ENCODE peak calls at places on chromosomes 13 and 19, in ten cellular contexts. One of them, this sample, is unnamed.

GRCh38 chr19:48413879-48414623 is 20.6 kb downstream of the GRIN2D start:
- DNase-seq in astrocyte of the spinal cord: no peak
- DNase-seq in left lung: peak; percentile 71
- DNase-seq in astrocyte: no peak
- DNase-seq in GM06990: no peak
- DNase-seq in spleen: no peak
- DNase-seq in choroid plexus epithelial cell: no peak
- DNase-seq in right lobe of liver: no peak
- DNase-seq in tibial artery: no peak
- DNase-seq in A549: peak; percentile 76
- DNase-seq in this sample: no peak

GRCh38 chr19:4217429-4218264 is 11.7 kb upstream of the EBI3 start:
- DNase-seq in right lobe of liver: no peak
- DNase-seq in astrocyte of the spinal cord: no peak
- DNase-seq in tibial artery: no peak
- DNase-seq in GM06990: no peak
- DNase-seq in spleen: no peak
- DNase-seq in A549: no peak
- DNase-seq in choroid plexus epithelial cell: no peak
- DNase-seq in left lung: no peak
- DNase-seq in astrocyte: no peak
- DNase-seq in this sample: no peak

GRCh38 chr13:27821566-27821965 is 29.3 kb downstream of the GSX1 start:
- DNase-seq in left lung: no peak
- DNase-seq in choroid plexus epithelial cell: peak; percentile 6
- DNase-seq in spleen: no peak
- DNase-seq in tibial artery: no peak
- DNase-seq in right lobe of liver: no peak
- DNase-seq in astrocyte of the spinal cord: peak; percentile 9
- DNase-seq in astrocyte: no peak
- DNase-seq in GM06990: no peak
- DNase-seq in A549: no peak
- DNase-seq in this sample: no peak

GRCh38 chr19:10852098-10852800 is 4.0 kb downstream of the C19orf38 start:
- DNase-seq in left lung: no peak
- DNase-seq in GM06990: no peak
- DNase-seq in astrocyte: peak; percentile 47
- DNase-seq in astrocyte of the spinal cord: peak; percentile 48
- DNase-seq in spleen: no peak
- DNase-seq in choroid plexus epithelial cell: peak; percentile 70
- DNase-seq in tibial artery: no peak
- DNase-seq in right lobe of liver: no peak
- DNase-seq in A549: peak; percentile 79
- DNase-seq in this sample: no peak

GRCh38 chr13:98423417-98423816 is 153.5 kb downstream of the STK24 start:
- DNase-seq in tibial artery: no peak
- DNase-seq in right lobe of liver: no peak
- DNase-seq in astrocyte: no peak
- DNase-seq in A549: no peak
- DNase-seq in astrocyte of the spinal cord: no peak
- DNase-seq in spleen: no peak
- DNase-seq in GM06990: no peak
- DNase-seq in left lung: no peak
- DNase-seq in choroid plexus epithelial cell: no peak
- DNase-seq in this sample: no peak

GRCh38 chr13:114164027-114164426 is 15.0 kb upstream of the CFAP97D2 start:
- DNase-seq in right lobe of liver: no peak
- DNase-seq in left lung: no peak
- DNase-seq in tibial artery: no peak
- DNase-seq in choroid plexus epithelial cell: no peak
- DNase-seq in GM06990: no peak
- DNase-seq in astrocyte: no peak
- DNase-seq in spleen: no peak
- DNase-seq in astrocyte of the spinal cord: no peak
- DNase-seq in A549: no peak
- DNase-seq in this sample: no peak

GRCh38 chr13:106151056-106151699 is 384.3 kb downstream of the EFNB2 start:
- DNase-seq in astrocyte of the spinal cord: peak; percentile 98
- DNase-seq in right lobe of liver: no peak
- DNase-seq in spleen: no peak
- DNase-seq in choroid plexus epithelial cell: peak; percentile 90
- DNase-seq in astrocyte: peak; percentile 100
- DNase-seq in A549: peak; percentile 63
- DNase-seq in GM06990: no peak
- DNase-seq in left lung: no peak
- DNase-seq in tibial artery: no peak
- DNase-seq in this sample: no peak

GRCh38 chr13:63012016-63012415 is 1596.4 kb upstream of the PCDH20 start:
- DNase-seq in A549: no peak
- DNase-seq in left lung: no peak
- DNase-seq in GM06990: no peak
- DNase-seq in right lobe of liver: no peak
- DNase-seq in choroid plexus epithelial cell: no peak
- DNase-seq in tibial artery: no peak
- DNase-seq in spleen: no peak
- DNase-seq in astrocyte: no peak
- DNase-seq in astrocyte of the spinal cord: no peak
- DNase-seq in this sample: no peak

GRCh38 chr13:60562081-60562764 is 165.2 kb downstream of the TDRD3 start:
- DNase-seq in right lobe of liver: no peak
- DNase-seq in tibial artery: no peak
- DNase-seq in astrocyte: no peak
- DNase-seq in A549: no peak
- DNase-seq in spleen: no peak
- DNase-seq in astrocyte of the spinal cord: no peak
- DNase-seq in left lung: no peak
- DNase-seq in GM06990: no peak
- DNase-seq in choroid plexus epithelial cell: peak; percentile 35
- DNase-seq in this sample: no peak

GRCh38 chr19:40888191-40888590 is 6.2 kb upstream of the CYP2A7 start:
- DNase-seq in A549: no peak
- DNase-seq in spleen: no peak
- DNase-seq in astrocyte: no peak
- DNase-seq in tibial artery: no peak
- DNase-seq in right lobe of liver: no peak
- DNase-seq in GM06990: no peak
- DNase-seq in choroid plexus epithelial cell: no peak
- DNase-seq in astrocyte of the spinal cord: no peak
- DNase-seq in left lung: no peak
- DNase-seq in this sample: no peak

GRCh38 chr13:89726690-89727435 is 1620.6 kb upstream of the MIR17HG start:
- DNase-seq in A549: peak; percentile 22
- DNase-seq in GM06990: no peak
- DNase-seq in right lobe of liver: no peak
- DNase-seq in astrocyte: peak; percentile 83
- DNase-seq in astrocyte of the spinal cord: peak; percentile 88
- DNase-seq in spleen: no peak
- DNase-seq in tibial artery: no peak
- DNase-seq in left lung: no peak
- DNase-seq in choroid plexus epithelial cell: peak; percentile 92
- DNase-seq in this sample: no peak

DNA sequence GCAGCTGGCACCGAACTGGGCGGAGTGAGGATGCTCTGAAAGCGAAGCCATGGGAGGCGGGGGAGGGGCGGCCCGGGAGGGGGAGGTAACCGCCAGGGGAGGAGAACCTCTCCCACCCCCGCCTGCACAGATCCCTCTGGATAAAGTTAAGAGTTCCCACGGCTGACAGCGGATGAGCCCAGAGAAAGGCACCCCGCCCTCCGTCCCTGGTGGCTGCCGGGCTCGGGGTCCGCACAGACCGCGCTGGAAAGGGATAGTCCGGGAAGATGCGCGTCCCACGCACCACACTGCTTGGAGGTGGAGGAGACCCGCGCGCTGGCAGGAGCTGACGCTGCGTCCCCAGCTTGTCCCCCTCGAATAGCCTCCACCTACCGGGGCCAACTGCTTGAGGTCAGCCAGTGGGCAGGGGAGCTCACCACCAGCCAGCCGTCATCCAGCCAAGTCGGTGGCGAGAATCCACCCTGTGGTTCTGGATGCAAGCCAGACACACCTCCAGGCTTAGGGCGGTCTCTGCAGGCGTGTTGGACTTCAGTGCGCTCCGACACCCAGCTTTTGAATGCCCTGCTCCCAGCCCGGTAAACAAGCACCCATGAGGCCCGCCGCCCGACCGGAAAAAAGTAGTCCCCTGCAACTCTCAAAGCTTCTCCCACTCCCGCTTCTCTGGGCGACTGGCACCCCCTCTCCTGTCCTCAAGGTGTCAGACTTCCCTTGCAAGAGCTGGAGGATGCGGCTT is at the start of gene TRPC4:
- DNase-seq in A549: peak; percentile 30
- DNase-seq in right lobe of liver: no peak
- DNase-seq in astrocyte: peak; percentile 63
- DNase-seq in left lung: peak; percentile 60
- DNase-seq in tibial artery: peak; percentile 30
- DNase-seq in astrocyte of the spinal cord: peak; percentile 74
- DNase-seq in choroid plexus epithelial cell: peak; percentile 89
- DNase-seq in spleen: peak; percentile 67
- DNase-seq in GM06990: no peak
- DNase-seq in this sample: no peak
- TF ChIP-seq CTCF in A549: no peak
- TF ChIP-seq CTCF in right lobe of liver: peak; percentile 23
- TF ChIP-seq CTCF in astrocyte: peak; percentile 43
- TF ChIP-seq CTCF in left lung: no peak
- TF ChIP-seq CTCF in tibial artery: peak; percentile 43
- TF ChIP-seq CTCF in astrocyte of the spinal cord: peak; percentile 74
- TF ChIP-seq CTCF in choroid plexus epithelial cell: peak; percentile 79
- TF ChIP-seq CTCF in spleen: no peak
- TF ChIP-seq CTCF in GM06990: peak; percentile 17
- TF ChIP-seq CTCF in this sample: peak; percentile 9

DNA sequence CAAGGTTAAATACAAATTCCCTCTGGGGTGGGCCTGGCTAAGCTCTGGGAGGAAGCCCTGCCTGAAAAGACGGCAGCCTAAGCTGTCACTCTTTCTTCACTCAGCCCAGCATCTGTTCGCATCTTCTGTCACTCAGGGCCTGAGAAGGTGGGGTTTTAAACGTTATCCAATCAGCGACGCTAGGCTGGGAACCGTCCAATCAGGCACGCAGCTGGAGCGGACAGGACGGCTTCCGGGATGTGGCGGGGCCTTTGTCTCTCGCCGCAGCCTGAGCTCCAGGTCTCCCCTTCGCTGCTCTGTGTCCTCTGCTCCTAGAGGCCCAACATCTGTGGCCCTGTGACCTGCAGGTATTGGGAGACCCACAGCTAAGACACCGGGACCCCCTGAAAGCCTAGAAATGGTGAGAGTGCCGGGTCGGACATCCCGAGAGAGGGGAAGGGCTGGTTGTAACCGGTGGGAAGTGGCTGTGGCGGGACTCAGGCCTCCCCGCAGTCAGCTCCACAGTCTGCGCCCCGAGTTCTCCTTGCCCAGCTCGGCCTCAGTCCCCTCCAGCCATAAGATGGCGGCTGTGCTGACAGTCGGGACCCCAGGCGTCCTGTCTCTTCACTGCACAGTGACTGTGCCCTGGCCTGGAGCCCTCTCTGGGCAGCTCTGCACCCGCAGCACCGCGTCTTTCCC is at the start of gene ZNF431:
- DNase-seq in astrocyte of the spinal cord: peak; percentile 90
- DNase-seq in A549: peak; percentile 94
- DNase-seq in right lobe of liver: peak; percentile 87
- DNase-seq in spleen: peak; percentile 94
- DNase-seq in tibial artery: peak; percentile 93
- DNase-seq in astrocyte: peak; percentile 86
- DNase-seq in left lung: peak; percentile 91
- DNase-seq in choroid plexus epithelial cell: peak; percentile 96
- DNase-seq in GM06990: peak; percentile 88
- DNase-seq in this sample: peak; percentile 96
- H3K4me3 ChIP-seq in astrocyte of the spinal cord: peak within 1 kb of the TSS; percentile 75
- H3K4me3 ChIP-seq in A549: peak within 1 kb of the TSS; percentile 69
- H3K4me3 ChIP-seq in right lobe of liver: peak within 1 kb of the TSS; percentile 55
- H3K4me3 ChIP-seq in spleen: peak within 1 kb of the TSS; percentile 67
- H3K4me3 ChIP-seq in tibial artery: peak within 1 kb of the TSS; percentile 67
- H3K4me3 ChIP-seq in astrocyte: peak within 1 kb of the TSS; percentile 99
- H3K4me3 ChIP-seq in left lung: peak within 1 kb of the TSS; percentile 71
- H3K4me3 ChIP-seq in choroid plexus epithelial cell: peak within 1 kb of the TSS; percentile 58
- H3K4me3 ChIP-seq in GM06990: peak within 1 kb of the TSS; percentile 85
- H3K4me3 ChIP-seq in this sample: peak within 1 kb of the TSS; percentile 56

DNA sequence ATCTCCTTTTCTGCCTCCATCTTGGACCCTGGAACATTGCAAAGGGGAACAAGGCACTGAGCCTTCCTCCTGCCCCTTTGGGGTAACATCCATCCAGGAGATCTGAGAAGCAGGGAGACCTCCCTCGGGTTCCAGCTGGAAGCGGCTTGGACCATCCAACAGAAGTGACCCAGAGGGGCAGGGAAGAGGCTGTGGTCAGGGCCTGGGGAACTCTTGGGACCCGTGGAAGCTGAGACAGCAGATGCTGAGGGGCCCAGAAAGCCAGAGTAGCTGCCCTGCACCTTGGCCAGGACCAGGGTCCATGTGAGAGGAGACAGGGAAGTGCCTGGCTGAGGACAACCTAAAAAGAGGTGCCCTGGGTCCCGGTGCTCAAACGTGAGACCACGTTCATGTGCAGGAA is 21.9 kb upstream of the KCTD15 start:
- DNase-seq in astrocyte of the spinal cord: no peak
- DNase-seq in choroid plexus epithelial cell: no peak
- DNase-seq in right lobe of liver: no peak
- DNase-seq in astrocyte: no peak
- DNase-seq in spleen: no peak
- DNase-seq in left lung: no peak
- DNase-seq in GM06990: no peak
- DNase-seq in tibial artery: no peak
- DNase-seq in A549: no peak
- DNase-seq in this sample: no peak
- TF ChIP-seq CTCF in astrocyte of the spinal cord: no peak
- TF ChIP-seq CTCF in choroid plexus epithelial cell: no peak
- TF ChIP-seq CTCF in right lobe of liver: no peak
- TF ChIP-seq CTCF in astrocyte: no peak
- TF ChIP-seq CTCF in spleen: no peak
- TF ChIP-seq CTCF in left lung: no peak
- TF ChIP-seq CTCF in GM06990: no peak
- TF ChIP-seq CTCF in tibial artery: no peak
- TF ChIP-seq CTCF in A549: no peak
- TF ChIP-seq CTCF in this sample: no peak

DNA sequence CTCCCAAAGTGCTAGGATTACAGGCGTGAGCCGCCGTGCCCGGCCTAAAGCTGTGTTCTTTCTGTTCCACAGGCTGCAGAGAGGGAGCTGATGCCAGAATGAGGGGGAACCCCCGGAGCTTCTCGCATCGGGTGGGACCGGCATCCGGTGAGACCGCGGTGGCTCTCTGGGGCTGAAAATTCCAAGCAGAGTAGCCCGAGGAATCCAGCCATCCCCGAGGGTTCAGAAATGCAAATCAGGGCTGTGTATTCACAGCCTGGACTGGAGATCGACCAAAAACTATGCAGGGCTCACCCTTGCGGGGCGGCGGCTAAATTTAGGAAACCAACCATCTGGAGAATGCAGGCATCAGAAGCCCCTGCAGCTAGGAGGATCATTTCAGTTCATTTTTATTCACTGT is 99.2 kb downstream of the GNG7 start:
- DNase-seq in astrocyte: peak; percentile 79
- DNase-seq in astrocyte of the spinal cord: peak; percentile 78
- DNase-seq in left lung: no peak
- DNase-seq in right lobe of liver: no peak
- DNase-seq in spleen: no peak
- DNase-seq in tibial artery: peak; percentile 59
- DNase-seq in A549: no peak
- DNase-seq in GM06990: no peak
- DNase-seq in choroid plexus epithelial cell: peak; percentile 50
- DNase-seq in this sample: peak; percentile 43
- H3K4me3 ChIP-seq in astrocyte: no peak overlapping the region
- H3K4me3 ChIP-seq in astrocyte of the spinal cord: peak overlapping the region; percentile 6
- H3K4me3 ChIP-seq in left lung: no peak overlapping the region
- H3K4me3 ChIP-seq in right lobe of liver: no peak overlapping the region
- H3K4me3 ChIP-seq in spleen: no peak overlapping the region
- H3K4me3 ChIP-seq in tibial artery: peak overlapping the region; percentile 42
- H3K4me3 ChIP-seq in A549: no peak overlapping the region
- H3K4me3 ChIP-seq in GM06990: no peak overlapping the region
- H3K4me3 ChIP-seq in choroid plexus epithelial cell: no peak overlapping the region
- H3K4me3 ChIP-seq in this sample: peak overlapping the region; percentile 13

This sample was measured in GM12865.